ENCODE peak calls at places on chromosomes 1 and 21, in seven cellular contexts. Y is sigmoid colon; L is CD8-positive, alpha-beta memory T cell; A is mesendoderm; I is psoas muscle; Q is keratinocyte; W is GM23248. F is an unnamed sample.

GRCh38 chr1:231603598-231604275 is 22.9 kb upstream of the DISC1 start:
- DNase-seq in Y (no peak), L (peak; percentile 60), A (peak; percentile 77), I (no peak), Q (no peak), W (peak; percentile 74), F (no peak)

GRCh38 chr1:109193653-109194590 is 19.8 kb upstream of the SARS1 start:
- DNase-seq in Y (no peak), L (peak; percentile 21), A (peak; percentile 49), I (peak; percentile 61), Q (no peak), W (peak; percentile 51), F (no peak)

GRCh38 chr1:219812491-219813221 is 115.7 kb downstream of the SLC30A10 start:
- DNase-seq in Y (no peak), L (no peak), A (peak; percentile 89), I (no peak), Q (peak; percentile 21), W (peak; percentile 86), F (no peak)

GRCh38 chr21:44458971-44459711 is 3.8 kb downstream of the LRRC3 start:
- DNase-seq in Y (peak; percentile 60), L (no peak), A (no peak), I (no peak), Q (no peak), W (no peak), F (no peak)

GRCh38 chr1:201281573-201281972 is 1.7 kb upstream of the PKP1 start:
- DNase-seq in Y (peak; percentile 19), L (no peak), A (no peak), I (no peak), Q (no peak), W (no peak), F (no peak)

GRCh38 chr1:27322569-27323116 is 680 bp downstream of the TMEM222 start:
- DNase-seq in Y (no peak), L (no peak), A (no peak), I (no peak), Q (no peak), W (peak; percentile 30), F (no peak)

GRCh38 chr1:61184035-61184713 is 101.8 kb downstream of the NFIA start:
- DNase-seq in Y (peak; percentile 98), L (no peak), A (no peak), I (peak; percentile 97), Q (no peak), W (peak; percentile 92), F (peak; percentile 94)

GRCh38 chr1:156439771-156440183 is 60.8 kb downstream of the MEF2D start:
- DNase-seq in Y (no peak), L (no peak), A (peak; percentile 97), I (no peak), Q (no peak), W (no peak), F (no peak)

GRCh38 chr1:228087771-228088251 is 5.3 kb downstream of the ARF1 start:
- DNase-seq in Y (peak; percentile 58), L (no peak), A (no peak), I (peak; percentile 53), Q (no peak), W (peak; percentile 92), F (peak; percentile 84)

GRCh38 chr1:52556641-52557360 is 3.9 kb upstream of the TUT4 start:
- DNase-seq in Y (no peak), L (no peak), A (no peak), I (no peak), Q (no peak), W (no peak), F (no peak)

DNA sequence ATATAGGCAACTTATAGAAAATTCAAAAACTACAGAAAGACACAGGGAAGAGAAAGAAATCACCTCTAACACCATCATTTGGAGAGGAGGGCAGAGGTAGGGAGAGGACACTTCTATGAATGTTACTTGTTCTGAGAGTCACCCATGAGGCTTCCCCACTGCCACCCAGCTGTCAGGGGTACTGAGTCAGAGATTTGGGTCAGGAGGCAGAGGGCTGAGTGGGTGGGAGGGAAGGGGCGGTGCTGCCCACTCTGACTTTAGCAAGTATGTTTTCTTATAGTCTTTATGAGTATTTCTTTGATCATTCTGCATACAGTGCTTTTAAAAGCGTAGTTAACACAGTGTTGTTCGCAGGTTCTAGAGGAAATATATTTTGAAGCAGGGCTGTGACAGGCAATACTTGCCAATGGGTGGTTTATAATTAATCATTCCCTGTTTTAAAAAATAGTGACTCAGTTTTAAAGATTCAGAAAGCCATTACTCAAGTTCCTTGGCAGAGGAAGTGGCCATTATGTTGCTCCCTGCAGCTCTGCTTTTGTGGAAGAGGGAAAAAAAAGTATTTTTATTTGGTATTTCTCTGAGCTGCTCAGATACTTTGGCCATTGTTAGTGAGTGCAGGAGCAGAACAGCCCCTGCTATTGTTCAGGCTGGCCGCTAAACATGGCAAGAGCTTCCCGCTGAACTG is 18.3 kb downstream of the IL6R start:
- DNase-seq in Y (no peak), L (no peak), A (no peak), I (peak; percentile 31), Q (no peak), W (peak; percentile 80), F (peak; percentile 68)
- H3K27ac ChIP-seq in Y (peak overlapping the region; percentile 93), L (no peak overlapping the region), A (no peak overlapping the region), I (peak overlapping the region; percentile 98), Q (peak overlapping the region; percentile 88), W (peak overlapping the region; percentile 32), F (no peak overlapping the region)

GRCh38 chr1:177646757-177647730 is 322.8 kb downstream of the SEC16B start:
- DNase-seq in Y (no peak), L (no peak), A (peak; percentile 43), I (no peak), Q (no peak), W (no peak), F (no peak)

GRCh38 chr1:177648138-177648537 is 321.7 kb downstream of the SEC16B start:
- DNase-seq in Y (no peak), L (no peak), A (no peak), I (no peak), Q (no peak), W (no peak), F (no peak)

GRCh38 chr1:177645491-177645890 is 324.4 kb downstream of the SEC16B start:
- DNase-seq in Y (no peak), L (no peak), A (no peak), I (no peak), Q (no peak), W (no peak), F (no peak)

GRCh38 chr1:177656598-177656997 is 313.3 kb downstream of the SEC16B start:
- DNase-seq in Y (no peak), L (no peak), A (no peak), I (no peak), Q (no peak), W (no peak), F (no peak)

DNA sequence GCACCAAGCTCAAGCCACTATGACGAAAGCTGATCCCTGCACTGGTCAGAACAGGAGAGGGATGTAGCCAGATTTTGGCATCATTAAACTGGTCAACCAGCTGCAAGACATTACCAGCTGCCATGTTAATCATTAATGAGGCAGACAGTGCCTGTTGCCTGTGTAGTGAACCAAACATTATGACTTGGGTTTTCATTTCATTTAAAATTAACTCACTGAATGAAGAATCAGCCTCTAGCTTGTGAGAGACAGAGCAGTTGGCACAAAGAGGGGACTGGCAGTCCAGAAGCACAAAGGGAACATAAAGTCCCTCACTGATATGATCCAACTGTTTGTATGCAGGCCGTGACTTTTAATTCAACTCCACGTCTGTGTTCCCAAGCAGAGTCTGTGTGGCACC is 318.9 kb downstream of the SEC16B start:
- DNase-seq in Y (no peak), L (no peak), A (no peak), I (peak; percentile 65), Q (no peak), W (no peak), F (no peak)
- H3K4me1 ChIP-seq in Y (no peaks in the 10 kb centered on the region), L (no peaks in the 10 kb centered on the region), A (peaks cover 3% of the 10 kb centered on the region), I (peaks cover 6% of the 10 kb centered on the region), Q (no peaks in the 10 kb centered on the region), W (no peaks in the 10 kb centered on the region), F (no peaks in the 10 kb centered on the region)

GRCh38 chr1:40381268-40382109 is 8.0 kb downstream of the SMAP2 start:
- DNase-seq in Y (no peak), L (peak; percentile 71), A (no peak), I (no peak), Q (no peak), W (no peak), F (no peak)
- H3K36me3 ChIP-seq in Y (no peaks in the 10 kb centered on the region), L (no peaks in the 10 kb centered on the region), A (no peaks in the 10 kb centered on the region), I (no peaks in the 10 kb centered on the region), Q (no peaks in the 10 kb centered on the region), W (no peaks in the 10 kb centered on the region), F (no peaks in the 10 kb centered on the region)

GRCh38 chr1:206554833-206555472 is 47.6 kb downstream of the RASSF5 start:
- DNase-seq in Y (no peak), L (no peak), A (no peak), I (no peak), Q (no peak), W (no peak), F (no peak)
- H3K27ac ChIP-seq in Y (no peak overlapping the region), L (peak overlapping the region; percentile 92), A (no peak overlapping the region), I (no peak overlapping the region), Q (no peak overlapping the region), W (no peak overlapping the region), F (no peak overlapping the region)

GRCh38 chr21:41369915-41370839 is 8.3 kb downstream of the MX2 start:
- DNase-seq in Y (peak; percentile 48), L (peak; percentile 65), A (peak; percentile 49), I (no peak), Q (no peak), W (no peak), F (peak; percentile 72)
- H3K4me1 ChIP-seq in Y (peaks cover 13% of the 10 kb centered on the region), L (peaks cover 54% of the 10 kb centered on the region), A (no peaks in the 10 kb centered on the region), I (no peaks in the 10 kb centered on the region), Q (no peaks in the 10 kb centered on the region), W (no peaks in the 10 kb centered on the region), F (no peaks in the 10 kb centered on the region)

GRCh38 chr1:167648252-167648849 is 18.3 kb downstream of the RCSD1 start:
- DNase-seq in Y (peak; percentile 69), L (no peak), A (no peak), I (no peak), Q (no peak), W (no peak), F (no peak)

GRCh38 chr1:167648978-167649752 is 19.1 kb downstream of the RCSD1 start:
- DNase-seq in Y (no peak), L (no peak), A (peak; percentile 25), I (no peak), Q (no peak), W (no peak), F (peak; percentile 72)

GRCh38 chr1:167650266-167651160 is 20.5 kb downstream of the RCSD1 start:
- DNase-seq in Y (no peak), L (no peak), A (no peak), I (no peak), Q (no peak), W (no peak), F (no peak)

GRCh38 chr1:167654975-167655575 is 25.0 kb downstream of the RCSD1 start:
- DNase-seq in Y (no peak), L (no peak), A (no peak), I (no peak), Q (no peak), W (no peak), F (no peak)

DNA sequence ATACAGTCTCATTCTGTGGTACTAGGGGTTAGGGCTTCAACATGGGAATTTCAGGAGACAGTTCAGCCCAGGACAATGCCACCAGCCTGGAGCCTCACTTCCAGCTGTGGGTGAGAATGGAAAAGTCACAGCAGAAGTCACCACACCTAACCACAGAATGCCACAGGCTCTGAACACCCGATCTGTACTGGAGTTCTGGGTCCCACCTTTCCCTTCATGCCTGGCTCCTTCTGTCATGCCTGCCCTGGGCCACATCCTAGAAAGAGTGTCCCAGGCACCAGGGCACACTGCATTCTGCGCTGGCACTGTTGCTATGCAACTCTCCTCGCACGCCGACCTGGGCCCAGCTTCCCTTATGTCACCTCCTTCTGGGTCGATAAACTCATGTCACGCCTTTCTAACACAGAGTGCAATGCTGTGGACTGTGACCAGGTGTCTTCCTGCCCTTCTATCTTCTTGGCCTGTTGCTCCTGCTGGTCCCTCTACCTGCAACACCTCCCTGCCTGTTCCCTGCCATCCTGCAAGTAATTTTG is 21.2 kb downstream of the RCSD1 start:
- DNase-seq in Y (no peak), L (no peak), A (no peak), I (no peak), Q (no peak), W (no peak), F (no peak)
- H3K36me3 ChIP-seq in Y (no peaks in the 10 kb centered on the region), L (peaks cover 7% of the 10 kb centered on the region), A (no peaks in the 10 kb centered on the region), I (no peaks in the 10 kb centered on the region), Q (no peaks in the 10 kb centered on the region), W (no peaks in the 10 kb centered on the region), F (no peaks in the 10 kb centered on the region)